ENCODE peak calls at places on chromosomes 13 and 19, in ten cellular contexts. G, C, Q, F, W, D, K, X, A and N are unnamed samples.

GRCh38 chr19:29855087-29855486 is 43.3 kb downstream of the CCNE1 start:
- DNase-seq in Q (no peak), X (no peak), W (peak), K (no peak), F (no peak), G (no peak), D (no peak), C (no peak), A (no peak), N (peak)

GRCh38 chr13:32791545-32792172 is 205.4 kb downstream of the PDS5B start:
- DNase-seq in X (no peak), G (no peak), F (no peak), K (no peak), A (no peak), C (peak), D (no peak), W (no peak), Q (no peak), N (no peak)

GRCh38 chr19:48121909-48122371 is 11.3 kb upstream of the PLA2G4C start:
- DNase-seq in A (no peak), C (no peak), Q (no peak), G (no peak), X (no peak), F (no peak), W (no peak), D (no peak), K (no peak), N (no peak)

GRCh38 chr13:110506859-110507566 is 54.5 kb downstream of the RAB20 start:
- DNase-seq in W (peak), C (peak), A (no peak), K (no peak), D (peak), F (no peak), G (peak), X (peak), Q (peak), N (peak)

GRCh38 chr13:43196171-43196611 is 172.8 kb downstream of the DNAJC15 start:
- DNase-seq in X (no peak), G (no peak), Q (no peak), C (no peak), D (peak), W (no peak), K (no peak), F (no peak), A (no peak), N (peak)

GRCh38 chr13:79522583-79522982 is 41.6 kb downstream of the NDFIP2 start:
- DNase-seq in F (no peak), C (no peak), G (no peak), K (no peak), D (no peak), Q (no peak), A (no peak), X (no peak), W (no peak), N (no peak)

GRCh38 chr19:1945899-1946298 is 4.9 kb downstream of the CSNK1G2 start:
- DNase-seq in G (no peak), K (peak), X (peak), D (no peak), W (peak), C (peak), A (no peak), Q (peak), F (no peak), N (peak)

GRCh38 chr13:80359459-80360297 is 18.8 kb upstream of the SPRY2 start:
- DNase-seq in C (no peak), A (no peak), F (no peak), K (no peak), Q (no peak), G (no peak), D (no peak), X (no peak), W (peak), N (no peak)

GRCh38 chr13:43816401-43816889 is 29.7 kb upstream of the ENOX1 start:
- DNase-seq in D (no peak), Q (no peak), X (no peak), K (no peak), A (no peak), G (no peak), C (no peak), W (no peak), F (no peak), N (no peak)

GRCh38 chr13:85074543-85075313 is 724.5 kb downstream of the SLITRK6 start:
- DNase-seq in F (no peak), W (no peak), X (no peak), A (no peak), Q (no peak), G (no peak), K (no peak), C (no peak), D (no peak), N (no peak)

GRCh38 chr19:50833117-50833801 is at the start of gene KLK15:
- DNase-seq in D (no peak), W (no peak), X (no peak), F (no peak), C (no peak), G (no peak), K (no peak), Q (no peak), A (no peak), N (peak)

GRCh38 chr19:52896431-52897148 is 845 bp downstream of the ZNF320 start:
- DNase-seq in K (no peak), Q (peak), F (no peak), D (peak), G (no peak), C (no peak), X (peak), A (no peak), W (peak), N (no peak)

GRCh38 chr13:20686863-20687579 is 16.5 kb upstream of the IL17D start:
- DNase-seq in Q (no peak), A (no peak), K (no peak), G (no peak), F (no peak), W (no peak), C (no peak), D (no peak), X (no peak), N (no peak)

GRCh38 chr19:2983351-2984195 is 6.2 kb downstream of the TLE6 start:
- DNase-seq in A (no peak), K (no peak), F (no peak), G (peak), Q (peak), X (no peak), D (peak), C (no peak), W (peak), N (peak)

GRCh38 chr13:73088332-73088935 is 29.6 kb downstream of the KLF5 start:
- DNase-seq in D (no peak), K (no peak), A (no peak), G (no peak), C (no peak), X (no peak), F (no peak), W (no peak), Q (no peak), N (no peak)

GRCh38 chr13:73090116-73090811 is 31.5 kb downstream of the KLF5 start:
- DNase-seq in D (no peak), Q (peak), F (no peak), G (no peak), K (no peak), C (peak), W (peak), X (peak), A (no peak), N (no peak)

GRCh38 chr13:73092831-73093230 is 34.0 kb downstream of the KLF5 start:
- DNase-seq in G (no peak), A (no peak), X (no peak), C (no peak), D (no peak), Q (no peak), W (no peak), F (no peak), K (no peak), N (no peak)

GRCh38 chr13:73090812-73091187 is 32.0 kb downstream of the KLF5 start:
- DNase-seq in K (no peak), C (no peak), X (no peak), G (no peak), A (no peak), F (no peak), D (no peak), W (no peak), Q (no peak), N (no peak)

GRCh38 chr13:73089216-73089615 is 30.4 kb downstream of the KLF5 start:
- DNase-seq in F (no peak), Q (no peak), W (no peak), X (no peak), K (no peak), G (no peak), D (no peak), A (no peak), C (no peak), N (no peak)
- TF ChIP-seq EP300 in F (no peak), Q (no peak), W (no peak), X (no peak), K (no peak), G (no peak), D (no peak), A (no peak), C (no peak), N (no peak)

GRCh38 chr13:53023246-53023645 is 5.4 kb upstream of the OLFM4 start:
- DNase-seq in C (no peak), F (no peak), K (no peak), D (no peak), W (no peak), X (no peak), G (no peak), A (no peak), Q (no peak), N (no peak)
- TF ChIP-seq CTCF in C (no peak), F (no peak), K (no peak), D (no peak), W (no peak), X (no peak), G (no peak), A (no peak), Q (no peak), N (no peak)

GRCh38 chr19:37551123-37551993 is 43.2 kb downstream of the ZNF571 start:
- DNase-seq in D (no peak), G (no peak), A (no peak), Q (peak), W (peak), C (no peak), K (peak), F (no peak), X (no peak), N (no peak)
- TF ChIP-seq POLR2A in D (no peak), G (no peak), A (no peak), Q (no peak), W (no peak), C (no peak), K (no peak), F (no peak), X (no peak), N (no peak)

DNA sequence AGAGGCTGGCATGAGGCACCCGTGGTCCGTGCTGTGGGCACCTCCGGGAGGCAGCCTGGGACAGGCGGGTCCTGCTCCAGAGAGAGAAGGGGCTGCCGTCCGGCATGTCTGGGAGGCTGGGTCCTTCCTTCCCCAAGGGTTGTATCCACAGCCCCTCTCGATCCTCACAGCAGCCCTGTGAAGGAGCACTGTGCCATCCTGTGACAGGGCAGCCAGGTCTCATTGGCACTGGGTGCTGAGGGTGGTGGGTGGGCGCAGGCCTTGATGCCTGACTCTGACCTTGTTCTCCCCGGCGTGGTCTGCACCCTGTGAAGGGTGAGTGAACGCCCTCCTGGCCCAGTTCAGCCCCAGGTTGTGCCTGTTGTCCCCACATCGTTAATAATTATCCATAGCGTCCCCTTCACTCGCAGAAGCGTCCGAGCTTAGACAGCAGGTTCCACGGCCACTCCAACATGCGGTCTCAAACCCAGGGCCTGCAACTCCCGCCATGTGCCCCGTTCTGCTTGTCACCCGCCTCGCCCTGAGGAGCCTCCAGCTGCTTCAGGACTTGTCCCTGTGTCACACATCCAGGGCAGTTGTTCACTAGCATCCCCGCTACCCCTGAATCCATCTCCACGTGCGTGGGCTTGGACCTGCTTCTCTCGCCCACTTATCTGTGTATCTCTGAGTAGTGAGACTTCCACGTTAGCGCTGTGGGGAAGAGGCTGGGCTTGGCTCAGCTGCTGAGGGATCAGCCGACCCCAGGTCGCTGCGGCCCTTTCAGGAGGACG is 10.6 kb downstream of the ATP11A start:
- DNase-seq in A (no peak), W (no peak), K (peak), G (no peak), F (no peak), D (no peak), Q (no peak), X (peak), C (no peak), N (peak)
- TF ChIP-seq EP300 in A (no peak), W (no peak), K (no peak), G (no peak), F (no peak), D (no peak), Q (no peak), X (no peak), C (no peak), N (no peak)

DNA sequence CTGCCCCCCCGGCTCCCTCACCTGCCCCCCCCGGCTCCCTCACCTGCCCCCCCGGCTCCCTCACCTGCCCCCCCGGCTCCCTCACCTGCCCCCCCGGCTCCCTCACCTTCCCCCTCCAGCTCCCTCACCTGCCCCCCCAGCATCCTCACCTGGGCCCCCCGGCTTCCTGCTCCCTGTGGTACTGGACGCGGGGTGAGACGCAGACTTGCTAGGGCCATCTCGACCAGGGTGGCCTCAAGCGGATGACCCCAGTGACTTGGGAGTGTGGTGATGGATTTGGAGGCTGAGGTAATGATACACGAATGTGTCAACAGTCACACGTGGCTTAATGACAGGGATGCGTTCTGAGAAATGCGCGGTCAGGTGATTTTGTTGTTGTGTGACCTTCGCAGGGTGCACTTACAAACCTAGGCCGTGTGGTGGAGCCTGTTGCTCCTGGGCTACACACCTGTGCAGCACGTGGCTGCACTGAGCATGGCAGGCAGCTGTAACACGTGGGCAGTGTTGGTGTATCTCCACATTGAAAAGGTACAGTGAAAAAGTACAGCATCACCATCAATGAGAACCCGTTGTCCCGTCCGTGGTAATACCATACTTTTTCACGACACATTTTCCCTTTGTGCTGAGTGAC is 197.8 kb downstream of the TEX29 start:
- DNase-seq in X (no peak), W (peak), K (no peak), F (no peak), Q (no peak), C (peak), G (no peak), D (no peak), A (no peak), N (no peak)
- TF ChIP-seq CTCF in X (peak), W (no peak), K (no peak), F (no peak), Q (no peak), C (no peak), G (no peak), D (no peak), A (no peak), N (no peak)

GRCh38 chr19:58551577-58552471 is 3.1 kb downstream of the CHMP2A start:
- DNase-seq in K (no peak), F (no peak), G (no peak), A (no peak), C (no peak), W (no peak), Q (no peak), D (no peak), X (no peak), N (no peak)
- TF ChIP-seq POLR2A in K (no peak), F (no peak), G (no peak), A (no peak), C (no peak), W (peak), Q (no peak), D (no peak), X (no peak), N (no peak)